ENCODE peak calls at places on chromosome 16, in ten cellular contexts. One of them, this sample, is unnamed.

GRCh38 chr16:81315271-81316175 is 761 bp downstream of the GAN start:
- DNase-seq in right cardiac atrium: peak
- DNase-seq in LoVo: peak
- DNase-seq in pancreas: peak
- DNase-seq in left ventricle myocardium inferior: peak
- DNase-seq in tibial nerve: no peak
- DNase-seq in HT-29: peak
- DNase-seq in non-pigmented ciliary epithelial cell: no peak
- DNase-seq in activated naive CD4-positive, alpha-beta T cell: no peak
- DNase-seq in astrocyte: peak
- DNase-seq in this sample: no peak

GRCh38 chr16:19294156-19294649 is 8.7 kb downstream of the CLEC19A start:
- DNase-seq in right cardiac atrium: peak
- DNase-seq in LoVo: no peak
- DNase-seq in pancreas: peak
- DNase-seq in left ventricle myocardium inferior: peak
- DNase-seq in tibial nerve: peak
- DNase-seq in HT-29: no peak
- DNase-seq in non-pigmented ciliary epithelial cell: no peak
- DNase-seq in activated naive CD4-positive, alpha-beta T cell: no peak
- DNase-seq in astrocyte: no peak
- DNase-seq in this sample: no peak

GRCh38 chr16:69910964-69911363 is 40.2 kb upstream of the CLEC18A start:
- DNase-seq in right cardiac atrium: no peak
- DNase-seq in LoVo: no peak
- DNase-seq in pancreas: no peak
- DNase-seq in left ventricle myocardium inferior: no peak
- DNase-seq in tibial nerve: no peak
- DNase-seq in HT-29: no peak
- DNase-seq in non-pigmented ciliary epithelial cell: no peak
- DNase-seq in activated naive CD4-positive, alpha-beta T cell: no peak
- DNase-seq in astrocyte: no peak
- DNase-seq in this sample: no peak

GRCh38 chr16:10736926-10737625 is 6.6 kb upstream of the NUBP1 start:
- DNase-seq in right cardiac atrium: peak
- DNase-seq in LoVo: peak
- DNase-seq in pancreas: peak
- DNase-seq in left ventricle myocardium inferior: no peak
- DNase-seq in tibial nerve: no peak
- DNase-seq in HT-29: peak
- DNase-seq in non-pigmented ciliary epithelial cell: no peak
- DNase-seq in activated naive CD4-positive, alpha-beta T cell: peak
- DNase-seq in astrocyte: peak
- DNase-seq in this sample: peak

GRCh38 chr16:3007957-3008748 is 4.6 kb upstream of the CLDN9 start:
- DNase-seq in right cardiac atrium: no peak
- DNase-seq in LoVo: no peak
- DNase-seq in pancreas: no peak
- DNase-seq in left ventricle myocardium inferior: peak
- DNase-seq in tibial nerve: no peak
- DNase-seq in HT-29: peak
- DNase-seq in non-pigmented ciliary epithelial cell: no peak
- DNase-seq in activated naive CD4-positive, alpha-beta T cell: no peak
- DNase-seq in astrocyte: no peak
- DNase-seq in this sample: no peak

GRCh38 chr16:66473654-66474519 is 46.8 kb downstream of the BEAN1 start:
- DNase-seq in right cardiac atrium: no peak
- DNase-seq in LoVo: no peak
- DNase-seq in pancreas: no peak
- DNase-seq in left ventricle myocardium inferior: no peak
- DNase-seq in tibial nerve: no peak
- DNase-seq in HT-29: no peak
- DNase-seq in non-pigmented ciliary epithelial cell: no peak
- DNase-seq in activated naive CD4-positive, alpha-beta T cell: no peak
- DNase-seq in astrocyte: no peak
- DNase-seq in this sample: no peak

GRCh38 chr16:56967733-56968132 is 6.0 kb downstream of the CETP start:
- DNase-seq in right cardiac atrium: no peak
- DNase-seq in LoVo: no peak
- DNase-seq in pancreas: no peak
- DNase-seq in left ventricle myocardium inferior: no peak
- DNase-seq in tibial nerve: no peak
- DNase-seq in HT-29: no peak
- DNase-seq in non-pigmented ciliary epithelial cell: no peak
- DNase-seq in activated naive CD4-positive, alpha-beta T cell: no peak
- DNase-seq in astrocyte: peak
- DNase-seq in this sample: no peak

GRCh38 chr16:16133943-16134604 is 89.2 kb downstream of the ABCC6 start:
- DNase-seq in right cardiac atrium: no peak
- DNase-seq in LoVo: no peak
- DNase-seq in pancreas: no peak
- DNase-seq in left ventricle myocardium inferior: no peak
- DNase-seq in tibial nerve: no peak
- DNase-seq in HT-29: no peak
- DNase-seq in non-pigmented ciliary epithelial cell: no peak
- DNase-seq in activated naive CD4-positive, alpha-beta T cell: no peak
- DNase-seq in astrocyte: no peak
- DNase-seq in this sample: no peak

GRCh38 chr16:28549301-28549899 is 4.3 kb upstream of the SGF29 start:
- DNase-seq in right cardiac atrium: no peak
- DNase-seq in LoVo: no peak
- DNase-seq in pancreas: no peak
- DNase-seq in left ventricle myocardium inferior: no peak
- DNase-seq in tibial nerve: no peak
- DNase-seq in HT-29: peak
- DNase-seq in non-pigmented ciliary epithelial cell: no peak
- DNase-seq in activated naive CD4-positive, alpha-beta T cell: no peak
- DNase-seq in astrocyte: no peak
- DNase-seq in this sample: no peak

GRCh38 chr16:70407811-70408274 is 31.1 kb downstream of the ST3GAL2 start:
- DNase-seq in right cardiac atrium: no peak
- DNase-seq in LoVo: no peak
- DNase-seq in pancreas: no peak
- DNase-seq in left ventricle myocardium inferior: no peak
- DNase-seq in tibial nerve: no peak
- DNase-seq in HT-29: no peak
- DNase-seq in non-pigmented ciliary epithelial cell: no peak
- DNase-seq in activated naive CD4-positive, alpha-beta T cell: no peak
- DNase-seq in astrocyte: no peak
- DNase-seq in this sample: no peak

GRCh38 chr16:46972429-46972970 is 974 bp downstream of the DNAJA2 start:
- DNase-seq in right cardiac atrium: no peak
- DNase-seq in LoVo: peak
- DNase-seq in pancreas: no peak
- DNase-seq in left ventricle myocardium inferior: no peak
- DNase-seq in tibial nerve: no peak
- DNase-seq in HT-29: peak
- DNase-seq in non-pigmented ciliary epithelial cell: no peak
- DNase-seq in activated naive CD4-positive, alpha-beta T cell: no peak
- DNase-seq in astrocyte: peak
- DNase-seq in this sample: peak

GRCh38 chr16:1731073-1731472 is 25.1 kb downstream of the MAPK8IP3 start:
- DNase-seq in right cardiac atrium: no peak
- DNase-seq in LoVo: no peak
- DNase-seq in pancreas: no peak
- DNase-seq in left ventricle myocardium inferior: no peak
- DNase-seq in tibial nerve: no peak
- DNase-seq in HT-29: no peak
- DNase-seq in non-pigmented ciliary epithelial cell: no peak
- DNase-seq in activated naive CD4-positive, alpha-beta T cell: no peak
- DNase-seq in astrocyte: no peak
- DNase-seq in this sample: no peak

GRCh38 chr16:85900031-85900792 is 1.2 kb downstream of the IRF8 start:
- DNase-seq in right cardiac atrium: no peak
- DNase-seq in LoVo: no peak
- DNase-seq in pancreas: no peak
- DNase-seq in left ventricle myocardium inferior: no peak
- DNase-seq in tibial nerve: no peak
- DNase-seq in HT-29: no peak
- DNase-seq in non-pigmented ciliary epithelial cell: no peak
- DNase-seq in activated naive CD4-positive, alpha-beta T cell: no peak
- DNase-seq in astrocyte: no peak
- DNase-seq in this sample: no peak

GRCh38 chr16:47492428-47493357 is 31.6 kb downstream of the PHKB start:
- DNase-seq in right cardiac atrium: peak
- DNase-seq in LoVo: no peak
- DNase-seq in pancreas: peak
- DNase-seq in left ventricle myocardium inferior: peak
- DNase-seq in tibial nerve: peak
- DNase-seq in HT-29: peak
- DNase-seq in non-pigmented ciliary epithelial cell: no peak
- DNase-seq in activated naive CD4-positive, alpha-beta T cell: no peak
- DNase-seq in astrocyte: no peak
- DNase-seq in this sample: no peak

GRCh38 chr16:48609453-48610023 is 442 bp downstream of the N4BP1 start:
- DNase-seq in right cardiac atrium: peak
- DNase-seq in LoVo: peak
- DNase-seq in pancreas: peak
- DNase-seq in left ventricle myocardium inferior: peak
- DNase-seq in tibial nerve: no peak
- DNase-seq in HT-29: peak
- DNase-seq in non-pigmented ciliary epithelial cell: no peak
- DNase-seq in activated naive CD4-positive, alpha-beta T cell: no peak
- DNase-seq in astrocyte: peak
- DNase-seq in this sample: peak

GRCh38 chr16:66695935-66696668 is 441 bp downstream of the CMTM4 start:
- DNase-seq in right cardiac atrium: peak
- DNase-seq in LoVo: peak
- DNase-seq in pancreas: peak
- DNase-seq in left ventricle myocardium inferior: no peak
- DNase-seq in tibial nerve: no peak
- DNase-seq in HT-29: peak
- DNase-seq in non-pigmented ciliary epithelial cell: no peak
- DNase-seq in activated naive CD4-positive, alpha-beta T cell: no peak
- DNase-seq in astrocyte: no peak
- DNase-seq in this sample: peak

GRCh38 chr16:85401370-85401916 is 211.7 kb upstream of the GSE1 start:
- DNase-seq in right cardiac atrium: peak
- DNase-seq in LoVo: no peak
- DNase-seq in pancreas: peak
- DNase-seq in left ventricle myocardium inferior: peak
- DNase-seq in tibial nerve: no peak
- DNase-seq in HT-29: no peak
- DNase-seq in non-pigmented ciliary epithelial cell: no peak
- DNase-seq in activated naive CD4-positive, alpha-beta T cell: no peak
- DNase-seq in astrocyte: no peak
- DNase-seq in this sample: no peak

GRCh38 chr16:83473109-83473508 is 334.7 kb upstream of the HSBP1 start:
- DNase-seq in right cardiac atrium: no peak
- DNase-seq in LoVo: no peak
- DNase-seq in pancreas: no peak
- DNase-seq in left ventricle myocardium inferior: no peak
- DNase-seq in tibial nerve: no peak
- DNase-seq in HT-29: no peak
- DNase-seq in non-pigmented ciliary epithelial cell: no peak
- DNase-seq in activated naive CD4-positive, alpha-beta T cell: no peak
- DNase-seq in astrocyte: no peak
- DNase-seq in this sample: no peak